ENCODE peak calls at places on chromosomes 7 and 10, in nine cellular contexts. D is GM12878, B is spleen, Y is fibroblast of pulmonary artery, K is mammary epithelial cell, E is right cardiac atrium, I is GM23248, S is tibial nerve, R is adipocyte. V is an unnamed sample.

GRCh38 chr10:70131560-70131937 is 1.1 kb downstream of the AIFM2 start:
- DNase-seq in D (no peak), B (peak; percentile 69), Y (no peak), K (no peak), E (no peak), I (no peak), S (no peak), R (no peak), V (no peak)

GRCh38 chr7:2125931-2126330 is 106.8 kb downstream of the MAD1L1 start:
- DNase-seq in D (no peak), B (no peak), Y (no peak), K (no peak), E (no peak), I (no peak), S (no peak), R (no peak), V (no peak)

GRCh38 chr10:80964955-80965614 is 427.4 kb downstream of the SH2D4B start:
- DNase-seq in D (peak; percentile 25), B (no peak), Y (no peak), K (no peak), E (no peak), I (no peak), S (no peak), R (no peak), V (no peak)

GRCh38 chr7:925601-926000 is 28.9 kb downstream of the ADAP1 start:
- DNase-seq in D (no peak), B (peak; percentile 88), Y (no peak), K (no peak), E (peak; percentile 80), I (no peak), S (peak; percentile 22), R (no peak), V (no peak)

GRCh38 chr7:2811476-2812118 is 32.5 kb downstream of the GNA12 start:
- DNase-seq in D (no peak), B (no peak), Y (peak; percentile 68), K (peak; percentile 41), E (peak; percentile 72), I (no peak), S (no peak), R (peak; percentile 22), V (no peak)

GRCh38 chr10:29098423-29098822 is 190.4 kb upstream of the LYZL1 start:
- DNase-seq in D (no peak), B (no peak), Y (no peak), K (no peak), E (no peak), I (no peak), S (no peak), R (no peak), V (no peak)

GRCh38 chr10:33116293-33116697 is 158.3 kb upstream of the ITGB1 start:
- DNase-seq in D (no peak), B (no peak), Y (peak; percentile 66), K (no peak), E (no peak), I (peak; percentile 36), S (no peak), R (peak; percentile 57), V (peak; percentile 85)

GRCh38 chr10:110275140-110275729 is 29.5 kb downstream of the SMNDC1 start:
- DNase-seq in D (no peak), B (no peak), Y (no peak), K (no peak), E (no peak), I (no peak), S (no peak), R (no peak), V (no peak)

GRCh38 chr10:121216721-121217181 is 365.6 kb downstream of the WDR11 start:
- DNase-seq in D (no peak), B (no peak), Y (no peak), K (no peak), E (peak; percentile 65), I (peak; percentile 1), S (peak; percentile 15), R (no peak), V (no peak)

GRCh38 chr10:31146496-31147219 is 115.0 kb upstream of the ZNF438 start:
- DNase-seq in D (no peak), B (no peak), Y (peak; percentile 71), K (peak; percentile 72), E (peak; percentile 80), I (peak; percentile 59), S (no peak), R (peak; percentile 64), V (peak; percentile 86)

GRCh38 chr10:62517252-62517651 is 143.1 kb downstream of the ZNF365 start:
- DNase-seq in D (no peak), B (no peak), Y (no peak), K (no peak), E (no peak), I (no peak), S (no peak), R (no peak), V (no peak)

GRCh38 chr7:150649428-150649827 is 17.2 kb upstream of the GIMAP6 start:
- DNase-seq in D (no peak), B (no peak), Y (no peak), K (no peak), E (no peak), I (no peak), S (no peak), R (no peak), V (no peak)

GRCh38 chr10:55628260-55628701 is 732.8 kb downstream of the ZWINT start:
- DNase-seq in D (no peak), B (no peak), Y (no peak), K (no peak), E (peak; percentile 76), I (no peak), S (no peak), R (no peak), V (no peak)

GRCh38 chr7:83655951-83656556 is 7.1 kb upstream of the SEMA3E start:
- DNase-seq in D (peak; percentile 7), B (no peak), Y (peak; percentile 75), K (peak; percentile 32), E (no peak), I (peak; percentile 74), S (no peak), R (peak; percentile 81), V (peak; percentile 40)

GRCh38 chr10:114631678-114632417 is 26.2 kb downstream of the ABLIM1 start:
- DNase-seq in D (no peak), B (peak; percentile 78), Y (no peak), K (no peak), E (peak; percentile 80), I (peak; percentile 69), S (no peak), R (peak; percentile 85), V (no peak)

GRCh38 chr10:109911903-109912302 is 11.4 kb downstream of the XPNPEP1 start:
- DNase-seq in D (no peak), B (no peak), Y (no peak), K (no peak), E (no peak), I (no peak), S (no peak), R (no peak), V (no peak)

GRCh38 chr10:97539523-97540200 is 32.9 kb upstream of the ANKRD2 start:
- DNase-seq in D (no peak), B (peak; percentile 59), Y (peak; percentile 94), K (no peak), E (peak; percentile 83), I (peak; percentile 85), S (no peak), R (peak; percentile 87), V (peak; percentile 85)

GRCh38 chr10:23157691-23158369 is 34.3 kb upstream of the PTF1A start:
- DNase-seq in D (no peak), B (no peak), Y (peak; percentile 55), K (peak; percentile 33), E (no peak), I (peak; percentile 56), S (no peak), R (peak; percentile 57), V (peak; percentile 33)

GRCh38 chr10:52172581-52172980 is 141.5 kb upstream of the DKK1 start:
- DNase-seq in D (no peak), B (no peak), Y (peak; percentile 48), K (no peak), E (no peak), I (peak; percentile 5), S (no peak), R (peak; percentile 55), V (no peak)

GRCh38 chr7:962401-963081 is 8.1 kb upstream of the ADAP1 start:
- DNase-seq in D (no peak), B (peak; percentile 74), Y (no peak), K (no peak), E (peak; percentile 54), I (no peak), S (no peak), R (no peak), V (no peak)

GRCh38 chr10:49781247-49781646 is 19.1 kb upstream of the OGDHL start:
- DNase-seq in D (no peak), B (no peak), Y (peak; percentile 7), K (no peak), E (no peak), I (peak; percentile 42), S (no peak), R (peak; percentile 7), V (no peak)

GRCh38 chr7:30983914-30984247 is 20.1 kb downstream of the GHRHR start:
- DNase-seq in D (no peak), B (no peak), Y (no peak), K (no peak), E (no peak), I (no peak), S (no peak), R (no peak), V (no peak)
- H3K4me3 ChIP-seq in D (no peak overlapping the region), B (no peak overlapping the region), Y (no peak overlapping the region), K (no peak overlapping the region), E (no peak overlapping the region), I (no peak overlapping the region), S (no peak overlapping the region), R (no peak overlapping the region), V (no peak overlapping the region)

GRCh38 chr10:126906704-126907422 is 1.6 kb downstream of the DOCK1 start:
- DNase-seq in D (no peak), B (peak; percentile 57), Y (no peak), K (no peak), E (no peak), I (no peak), S (no peak), R (no peak), V (no peak)
- H3K4me3 ChIP-seq in D (no peak overlapping the region), B (peak overlapping the region; percentile 48), Y (peak overlapping the region; percentile 74), K (peak overlapping the region; percentile 76), E (no peak overlapping the region), I (peak overlapping the region; percentile 84), S (peak overlapping the region; percentile 71), R (peak overlapping the region; percentile 87), V (peak overlapping the region; percentile 64)

GRCh38 chr10:101761226-101761625 is 14.7 kb downstream of the FGF8 start:
- DNase-seq in D (no peak), B (peak; percentile 50), Y (no peak), K (no peak), E (no peak), I (no peak), S (no peak), R (no peak), V (no peak)
- H3K4me3 ChIP-seq in D (no peak overlapping the region), B (no peak overlapping the region), Y (no peak overlapping the region), K (no peak overlapping the region), E (no peak overlapping the region), I (no peak overlapping the region), S (no peak overlapping the region), R (no peak overlapping the region), V (no peak overlapping the region)

DNA sequence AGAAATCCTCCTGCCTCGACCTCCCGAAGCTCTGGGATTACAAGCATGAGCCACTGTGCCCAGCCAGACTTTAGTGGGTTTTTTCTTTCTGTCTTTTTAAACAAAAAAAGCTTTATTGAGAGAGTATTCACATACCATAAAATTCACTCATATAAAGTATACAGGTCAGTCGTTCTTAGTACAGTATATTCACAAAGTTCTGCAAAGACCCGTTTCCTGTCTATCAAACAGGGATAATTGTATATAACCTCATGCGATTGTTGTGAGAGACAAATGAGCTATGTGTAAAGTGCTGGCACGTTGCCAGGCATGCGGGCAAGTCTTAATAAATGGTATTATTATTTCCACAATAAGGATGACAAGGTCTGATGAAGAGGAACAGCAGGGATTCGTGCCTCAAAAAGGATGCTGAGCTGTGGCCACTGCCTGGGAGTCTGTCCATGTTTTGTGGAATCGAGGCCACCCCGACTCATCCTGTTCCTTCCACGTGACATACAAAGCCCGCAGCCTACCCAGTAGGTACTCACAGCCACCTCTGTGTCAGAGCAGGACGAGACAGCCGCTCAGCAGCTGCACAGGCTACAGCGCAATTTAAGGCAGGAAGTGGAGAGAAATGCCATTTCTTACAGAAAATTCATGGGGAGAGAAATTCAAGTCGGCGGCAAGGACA is 51.7 kb downstream of the SMKR1 start:
- DNase-seq in D (no peak), B (no peak), Y (no peak), K (no peak), E (no peak), I (peak; percentile 85), S (no peak), R (peak; percentile 27), V (peak; percentile 42)
- H3K4me3 ChIP-seq in D (no peak overlapping the region), B (no peak overlapping the region), Y (no peak overlapping the region), K (peak overlapping the region; percentile 14), E (no peak overlapping the region), I (peak overlapping the region; percentile 51), S (no peak overlapping the region), R (peak overlapping the region; percentile 32), V (peak overlapping the region; percentile 3)

V was measured in astrocyte.